ENCODE peak calls at places on chromosome 6, in five cellular contexts. One of them, this sample, is unnamed.

GRCh38 chr6:135085700-135086413 is 31.2 kb upstream of the HBS1L start:
- DNase-seq in A549: no peak
- DNase-seq in left lung: no peak
- DNase-seq in AG10803: no peak
- DNase-seq in HFF-Myc: no peak
- DNase-seq in this sample: no peak

GRCh38 chr6:36962874-36963273 is 8.3 kb downstream of the PI16 start:
- DNase-seq in left lung: peak; percentile 86
- DNase-seq in AG10803: no peak
- DNase-seq in A549: peak; percentile 36
- DNase-seq in HFF-Myc: peak; percentile 29
- DNase-seq in this sample: no peak

GRCh38 chr6:53796451-53796780 is 1.6 kb downstream of the LRRC1 start:
- DNase-seq in left lung: no peak
- DNase-seq in A549: no peak
- DNase-seq in HFF-Myc: no peak
- DNase-seq in AG10803: no peak
- DNase-seq in this sample: no peak

GRCh38 chr6:317452-318144 is 25.3 kb downstream of the DUSP22 start:
- DNase-seq in left lung: no peak
- DNase-seq in HFF-Myc: no peak
- DNase-seq in A549: no peak
- DNase-seq in AG10803: no peak
- DNase-seq in this sample: no peak

GRCh38 chr6:153790048-153790447 is 249.0 kb upstream of the OPRM1 start:
- DNase-seq in left lung: peak; percentile 39
- DNase-seq in AG10803: peak; percentile 8
- DNase-seq in A549: peak; percentile 43
- DNase-seq in HFF-Myc: peak; percentile 14
- DNase-seq in this sample: no peak

GRCh38 chr6:119676971-119677370 is 327.4 kb upstream of the MAN1A1 start:
- DNase-seq in A549: no peak
- DNase-seq in HFF-Myc: no peak
- DNase-seq in left lung: no peak
- DNase-seq in AG10803: no peak
- DNase-seq in this sample: no peak

GRCh38 chr6:100979269-100979668 is 98.1 kb upstream of the ASCC3 start:
- DNase-seq in A549: no peak
- DNase-seq in HFF-Myc: no peak
- DNase-seq in AG10803: no peak
- DNase-seq in left lung: no peak
- DNase-seq in this sample: no peak

GRCh38 chr6:34260576-34261267 is 11.9 kb upstream of the SMIM29 start:
- DNase-seq in left lung: no peak
- DNase-seq in A549: no peak
- DNase-seq in AG10803: no peak
- DNase-seq in HFF-Myc: no peak
- DNase-seq in this sample: no peak

GRCh38 chr6:117506180-117506835 is 23.8 kb downstream of the DCBLD1 start:
- DNase-seq in AG10803: peak; percentile 73
- DNase-seq in A549: peak; percentile 42
- DNase-seq in HFF-Myc: no peak
- DNase-seq in left lung: no peak
- DNase-seq in this sample: no peak

GRCh38 chr6:125558451-125558850 is 191.0 kb upstream of the HEY2 start:
- DNase-seq in HFF-Myc: no peak
- DNase-seq in left lung: no peak
- DNase-seq in AG10803: no peak
- DNase-seq in A549: no peak
- DNase-seq in this sample: no peak

GRCh38 chr6:40343318-40343886 is 243.8 kb downstream of the LRFN2 start:
- DNase-seq in A549: no peak
- DNase-seq in HFF-Myc: no peak
- DNase-seq in AG10803: no peak
- DNase-seq in left lung: no peak
- DNase-seq in this sample: no peak

GRCh38 chr6:79180082-79180481 is 54.4 kb downstream of the HMGN3 start:
- DNase-seq in left lung: no peak
- DNase-seq in HFF-Myc: no peak
- DNase-seq in AG10803: no peak
- DNase-seq in A549: no peak
- DNase-seq in this sample: no peak

GRCh38 chr6:170420791-170421776 is 114.5 kb downstream of the FAM120B start:
- DNase-seq in AG10803: no peak
- DNase-seq in HFF-Myc: no peak
- DNase-seq in A549: no peak
- DNase-seq in left lung: peak; percentile 36
- DNase-seq in this sample: no peak

GRCh38 chr6:37519461-37519860 is 19.8 kb upstream of the CCDC167 start:
- DNase-seq in HFF-Myc: no peak
- DNase-seq in AG10803: no peak
- DNase-seq in left lung: no peak
- DNase-seq in A549: no peak
- DNase-seq in this sample: no peak

GRCh38 chr6:168884646-168885086 is 369.0 kb downstream of the THBS2 start:
- DNase-seq in left lung: peak; percentile 90
- DNase-seq in A549: peak; percentile 34
- DNase-seq in HFF-Myc: peak; percentile 7
- DNase-seq in AG10803: peak; percentile 45
- DNase-seq in this sample: no peak
- TF ChIP-seq CTCF in left lung: peak; percentile 91
- TF ChIP-seq CTCF in A549: peak; percentile 69
- TF ChIP-seq CTCF in HFF-Myc: peak; percentile 93
- TF ChIP-seq CTCF in AG10803: peak; percentile 71
- TF ChIP-seq CTCF in this sample: peak; percentile 71

GRCh38 chr6:136525586-136526195 is 24.5 kb downstream of the MAP7 start:
- DNase-seq in HFF-Myc: no peak
- DNase-seq in A549: peak; percentile 64
- DNase-seq in AG10803: peak; percentile 12
- DNase-seq in left lung: no peak
- DNase-seq in this sample: no peak

GRCh38 chr6:136524936-136525413 is 25.2 kb downstream of the MAP7 start:
- DNase-seq in left lung: no peak
- DNase-seq in A549: peak; percentile 54
- DNase-seq in AG10803: no peak
- DNase-seq in HFF-Myc: no peak
- DNase-seq in this sample: no peak

GRCh38 chr6:136527831-136528230 is 22.4 kb downstream of the MAP7 start:
- DNase-seq in AG10803: peak; percentile 65
- DNase-seq in HFF-Myc: no peak
- DNase-seq in left lung: no peak
- DNase-seq in A549: peak; percentile 60
- DNase-seq in this sample: no peak

GRCh38 chr6:136526937-136527336 is 23.3 kb downstream of the MAP7 start:
- DNase-seq in AG10803: no peak
- DNase-seq in left lung: no peak
- DNase-seq in HFF-Myc: no peak
- DNase-seq in A549: no peak
- DNase-seq in this sample: no peak

DNA sequence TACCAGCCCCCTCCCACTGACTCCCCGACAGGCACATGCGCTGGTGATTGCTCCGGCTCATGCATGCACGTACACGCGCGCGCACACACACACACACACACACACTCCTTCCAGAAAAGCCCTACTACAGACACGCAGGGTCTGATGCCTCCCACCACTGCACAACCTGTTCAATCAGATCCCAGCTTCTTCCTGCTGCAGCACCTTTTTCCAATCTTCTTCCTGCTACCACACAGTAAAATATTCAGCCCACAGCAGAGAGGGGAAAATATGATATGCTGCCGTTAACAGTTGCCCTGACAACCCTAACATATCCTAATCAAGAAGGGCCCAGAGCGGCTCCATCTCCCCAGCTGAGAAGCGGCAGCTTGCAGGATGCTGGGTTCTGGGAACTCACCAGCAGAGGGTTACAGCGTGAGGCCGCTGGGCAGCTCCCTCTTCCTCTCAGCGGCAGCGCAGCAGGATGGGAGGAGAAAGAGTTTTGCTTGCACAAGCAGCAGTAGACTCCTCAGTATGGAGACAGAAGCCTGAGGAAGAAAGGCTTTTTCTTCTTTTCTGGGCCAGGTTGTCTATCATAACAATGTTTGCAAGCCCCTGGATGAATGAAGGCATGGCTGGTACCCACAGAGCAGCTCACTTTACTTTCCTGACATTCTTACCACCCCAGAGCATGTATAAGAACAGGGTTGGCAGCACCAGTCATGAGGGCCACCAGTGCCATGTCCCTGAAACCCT is 23.9 kb downstream of the MAP7 start:
- DNase-seq in left lung: peak; percentile 81
- DNase-seq in AG10803: peak; percentile 76
- DNase-seq in HFF-Myc: no peak
- DNase-seq in A549: peak; percentile 82
- DNase-seq in this sample: no peak
- TF ChIP-seq CTCF in left lung: no peak
- TF ChIP-seq CTCF in AG10803: peak; percentile 67
- TF ChIP-seq CTCF in HFF-Myc: peak; percentile 22
- TF ChIP-seq CTCF in A549: peak; percentile 12
- TF ChIP-seq CTCF in this sample: no peak

DNA sequence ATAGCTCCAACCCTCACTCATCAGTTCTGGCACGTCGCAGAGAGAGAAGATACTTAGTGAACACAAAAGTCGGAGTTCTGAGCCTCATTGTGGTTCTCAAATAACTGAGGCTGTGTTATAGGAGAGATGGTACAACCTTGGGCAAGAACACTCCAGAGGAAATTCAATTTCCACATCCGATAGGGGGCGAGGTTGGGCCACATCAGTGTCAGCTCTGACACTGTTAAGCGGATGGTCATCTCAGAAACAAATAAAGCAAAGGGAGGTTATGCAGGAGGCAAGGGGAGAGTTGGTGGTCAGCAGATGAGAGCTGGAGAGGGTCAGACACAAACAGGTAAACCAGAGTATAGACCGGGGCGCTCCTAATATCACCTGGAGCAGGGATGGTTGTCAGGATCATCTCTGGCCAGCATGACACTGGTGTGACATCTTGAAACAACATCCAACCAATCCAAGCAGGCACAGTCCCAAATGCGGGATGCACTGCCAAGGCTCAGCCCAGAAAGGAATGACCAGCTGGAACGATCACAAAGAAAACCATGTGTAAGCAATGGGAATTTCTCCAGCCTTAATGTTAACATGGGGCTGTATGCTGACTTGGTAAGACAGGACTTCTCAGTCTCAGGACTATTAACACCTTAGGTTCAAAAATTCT is 331.8 kb downstream of the HACE1 start:
- DNase-seq in HFF-Myc: no peak
- DNase-seq in left lung: no peak
- DNase-seq in AG10803: peak; percentile 49
- DNase-seq in A549: peak; percentile 20
- DNase-seq in this sample: no peak
- TF ChIP-seq CTCF in HFF-Myc: peak; percentile 29
- TF ChIP-seq CTCF in left lung: no peak
- TF ChIP-seq CTCF in AG10803: peak; percentile 45
- TF ChIP-seq CTCF in A549: peak; percentile 24
- TF ChIP-seq CTCF in this sample: peak; percentile 36

GRCh38 chr6:144661101-144661806 is 376.1 kb downstream of the UTRN start:
- DNase-seq in HFF-Myc: no peak
- DNase-seq in left lung: no peak
- DNase-seq in A549: peak; percentile 51
- DNase-seq in AG10803: peak; percentile 66
- DNase-seq in this sample: no peak
- TF ChIP-seq CTCF in HFF-Myc: no peak
- TF ChIP-seq CTCF in left lung: no peak
- TF ChIP-seq CTCF in A549: no peak
- TF ChIP-seq CTCF in AG10803: no peak
- TF ChIP-seq CTCF in this sample: no peak

GRCh38 chr6:112337209-112337638 is 9.9 kb upstream of the RFPL4B start:
- DNase-seq in HFF-Myc: peak; percentile 82
- DNase-seq in left lung: no peak
- DNase-seq in A549: peak; percentile 62
- DNase-seq in AG10803: peak; percentile 88
- DNase-seq in this sample: peak; percentile 25
- TF ChIP-seq CTCF in HFF-Myc: peak; percentile 72
- TF ChIP-seq CTCF in left lung: peak; percentile 25
- TF ChIP-seq CTCF in A549: peak; percentile 52
- TF ChIP-seq CTCF in AG10803: peak; percentile 91
- TF ChIP-seq CTCF in this sample: peak; percentile 75

DNA sequence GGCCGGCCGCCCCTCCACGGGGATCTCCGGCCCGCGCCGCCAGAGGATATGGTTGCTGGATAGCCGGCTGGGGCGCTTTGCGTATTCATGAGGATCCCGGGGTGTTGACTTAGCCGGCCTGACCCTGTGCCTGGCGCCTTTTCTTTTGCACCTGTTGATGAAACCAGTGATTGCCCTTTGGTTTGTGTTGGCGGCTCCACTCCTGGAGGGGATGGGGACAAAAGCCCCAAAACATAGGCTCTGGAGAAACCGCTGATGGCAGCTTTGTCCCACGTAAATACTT is 575 bp downstream of the SYNJ2 start:
- DNase-seq in AG10803: peak; percentile 25
- DNase-seq in A549: peak; percentile 24
- DNase-seq in HFF-Myc: no peak
- DNase-seq in left lung: peak; percentile 67
- DNase-seq in this sample: no peak
- TF ChIP-seq CTCF in AG10803: no peak
- TF ChIP-seq CTCF in A549: no peak
- TF ChIP-seq CTCF in HFF-Myc: no peak
- TF ChIP-seq CTCF in left lung: no peak
- TF ChIP-seq CTCF in this sample: no peak

GRCh38 chr6:20873425-20874190 is 339.4 kb downstream of the CDKAL1 start:
- DNase-seq in HFF-Myc: no peak
- DNase-seq in AG10803: peak; percentile 21
- DNase-seq in A549: peak; percentile 57
- DNase-seq in left lung: no peak
- DNase-seq in this sample: no peak
- TF ChIP-seq CTCF in HFF-Myc: no peak
- TF ChIP-seq CTCF in AG10803: no peak
- TF ChIP-seq CTCF in A549: no peak
- TF ChIP-seq CTCF in left lung: no peak
- TF ChIP-seq CTCF in this sample: peak; percentile 23

GRCh38 chr6:23445157-23445710 is 680.8 kb upstream of the NRSN1 start:
- DNase-seq in AG10803: peak; percentile 37
- DNase-seq in HFF-Myc: peak; percentile 10
- DNase-seq in A549: no peak
- DNase-seq in left lung: no peak
- DNase-seq in this sample: no peak

GRCh38 chr6:23441813-23442212 is 684.2 kb upstream of the NRSN1 start:
- DNase-seq in AG10803: no peak
- DNase-seq in A549: no peak
- DNase-seq in left lung: no peak
- DNase-seq in HFF-Myc: no peak
- DNase-seq in this sample: no peak

GRCh38 chr6:23446394-23447001 is 679.5 kb upstream of the NRSN1 start:
- DNase-seq in AG10803: peak; percentile 55
- DNase-seq in A549: peak; percentile 9
- DNase-seq in HFF-Myc: peak; percentile 38
- DNase-seq in left lung: no peak
- DNase-seq in this sample: no peak
- TF ChIP-seq CTCF in AG10803: peak; percentile 73
- TF ChIP-seq CTCF in A549: peak; percentile 41
- TF ChIP-seq CTCF in HFF-Myc: peak; percentile 51
- TF ChIP-seq CTCF in left lung: no peak
- TF ChIP-seq CTCF in this sample: peak; percentile 57